ENCODE peak calls at places on chromosome 15, in four cellular contexts. M is AG09309, A is left ventricle myocardium inferior, G is B cell. D is an unnamed sample.

GRCh38 chr15:35784745-35785144 is 238.8 kb upstream of the DPH6 start:
- DNase-seq in M (no peak), G (no peak), A (no peak), D (no peak)

GRCh38 chr15:48647963-48648362 is 2.5 kb upstream of the FBN1 start:
- DNase-seq in G (no peak), A (no peak), M (no peak), D (no peak)

GRCh38 chr15:63073497-63074172 is 31.1 kb downstream of the TPM1 start:
- DNase-seq in M (no peak), G (no peak), A (no peak), D (no peak)

GRCh38 chr15:39213385-39213840 is 367.5 kb upstream of the THBS1 start:
- DNase-seq in A (peak), M (no peak), G (no peak), D (peak)

GRCh38 chr15:68561146-68561545 is 17.6 kb upstream of the CORO2B start:
- DNase-seq in G (no peak), M (no peak), A (no peak), D (no peak)

GRCh38 chr15:70602834-70603560 is 160.4 kb downstream of the UACA start:
- DNase-seq in A (no peak), M (no peak), G (no peak), D (no peak)

GRCh38 chr15:85746641-85747040 is 48.1 kb downstream of the KLHL25 start:
- DNase-seq in A (no peak), G (no peak), M (no peak), D (no peak)

GRCh38 chr15:57635300-57635944 is 43.7 kb downstream of the MYZAP start:
- DNase-seq in M (no peak), A (peak), G (no peak), D (no peak)

GRCh38 chr15:76346666-76347506 is 10.3 kb downstream of the ISL2 start:
- DNase-seq in G (no peak), M (no peak), A (no peak), D (no peak)

GRCh38 chr15:80852676-80853075 is 73.5 kb downstream of the CEMIP start:
- DNase-seq in G (no peak), M (no peak), A (no peak), D (no peak)

GRCh38 chr15:39657714-39658113 is 76.8 kb downstream of the THBS1 start:
- DNase-seq in G (no peak), M (no peak), A (no peak), D (no peak)

GRCh38 chr15:28269097-28269496 is 52.9 kb downstream of the HERC2 start:
- DNase-seq in G (no peak), M (no peak), A (peak), D (no peak)

GRCh38 chr15:62770752-62771151 is 271.8 kb upstream of the TPM1 start:
- DNase-seq in M (peak), G (no peak), A (no peak), D (peak)

GRCh38 chr15:101641134-101641764 is 10.9 kb downstream of the TM2D3 start:
- DNase-seq in M (no peak), G (peak), A (peak), D (no peak)

GRCh38 chr15:67822537-67823370 is 2.6 kb upstream of the SKOR1 start:
- DNase-seq in A (no peak), G (peak), M (no peak), D (no peak)

GRCh38 chr15:81023483-81024264 is 23.0 kb downstream of the TLNRD1 start:
- DNase-seq in M (peak), A (peak), G (no peak), D (peak)

GRCh38 chr15:39034816-39035215 is 470.2 kb upstream of the RASGRP1 start:
- DNase-seq in A (no peak), G (no peak), M (no peak), D (no peak)

GRCh38 chr15:92069308-92070244 is 216.1 kb downstream of the SLCO3A1 start:
- DNase-seq in A (peak), G (no peak), M (peak), D (peak)

D was measured in skeletal muscle cell.